ENCODE peak calls at places on chromosome 14, in four cellular contexts. R is NCI-H1436, Y is heart left ventricle, M is astrocyte of the spinal cord. B is an unnamed sample.

GRCh38 chr14:63654346-63654745 is 12.7 kb upstream of the WDR89 start:
- DNase-seq in R (no peak), Y (no peak), M (no peak), B (no peak)

GRCh38 chr14:61482348-61483206 is 161.2 kb downstream of the PRKCH start:
- DNase-seq in R (no peak), Y (no peak), M (no peak), B (no peak)

GRCh38 chr14:92649934-92650545 is 98.4 kb downstream of the LGMN start:
- DNase-seq in R (no peak), Y (peak; percentile 31), M (peak; percentile 51), B (no peak)

GRCh38 chr14:55845963-55846851 is 266.2 kb downstream of the KTN1 start:
- DNase-seq in R (no peak), Y (no peak), M (no peak), B (no peak)

GRCh38 chr14:90049390-90049789 is 12.4 kb upstream of the KCNK13 start:
- DNase-seq in R (no peak), Y (no peak), M (no peak), B (no peak)

GRCh38 chr14:60315591-60315990 is 66.6 kb downstream of the PPM1A start:
- DNase-seq in R (no peak), Y (no peak), M (no peak), B (no peak)

GRCh38 chr14:61860294-61860918 is 98.2 kb downstream of the SNAPC1 start:
- DNase-seq in R (peak; percentile 17), Y (peak; percentile 28), M (peak; percentile 37), B (peak; percentile 57)

GRCh38 chr14:93903342-93904184 is 23.6 kb upstream of the FAM181A start:
- DNase-seq in R (no peak), Y (no peak), M (no peak), B (peak; percentile 41)

GRCh38 chr14:104780513-104781030 is 15.0 kb downstream of the AKT1 start:
- DNase-seq in R (no peak), Y (no peak), M (no peak), B (no peak)